ENCODE peak calls at places on chromosomes 16 and 17, in ten cellular contexts. E, Y, R, K, G, N, V, Q, W and L are unnamed samples.

GRCh38 chr17:51035436-51035835 is 85.2 kb downstream of the SPAG9 start:
- DNase-seq in K (no peak), Y (no peak), E (no peak), W (no peak), Q (no peak), R (no peak), N (no peak), G (no peak), V (peak; percentile 7), L (no peak)

GRCh38 chr17:58508341-58509067 is 5.9 kb downstream of the MTMR4 start:
- DNase-seq in Y (no peak), G (no peak), N (no peak), R (no peak), Q (no peak), E (no peak), V (no peak), W (no peak), K (peak; percentile 66), L (no peak)

GRCh38 chr17:59174671-59175070 is 19.1 kb downstream of the PRR11 start:
- DNase-seq in Q (no peak), V (no peak), E (no peak), R (no peak), G (no peak), K (no peak), W (no peak), Y (no peak), N (no peak), L (no peak)

GRCh38 chr16:63981639-63982038 is 1140.2 kb downstream of the CDH11 start:
- DNase-seq in R (no peak), Y (no peak), V (no peak), N (no peak), G (no peak), E (no peak), K (no peak), W (no peak), Q (no peak), L (no peak)

GRCh38 chr17:47850692-47851573 is at the start of gene SP6:
- DNase-seq in V (peak; percentile 34), K (peak; percentile 76), N (peak; percentile 85), Y (no peak), W (peak; percentile 63), Q (peak; percentile 85), R (no peak), G (peak; percentile 44), E (peak; percentile 91), L (peak; percentile 98)

GRCh38 chr16:51763072-51763658 is 612.1 kb upstream of the SALL1 start:
- DNase-seq in Y (no peak), Q (no peak), R (no peak), W (no peak), N (no peak), V (no peak), E (no peak), G (no peak), K (no peak), L (no peak)

GRCh38 chr17:81404557-81405165 is 9.4 kb downstream of the BAHCC1 start:
- DNase-seq in E (no peak), R (no peak), N (no peak), G (peak; percentile 57), Q (no peak), K (no peak), W (no peak), V (no peak), Y (no peak), L (no peak)

GRCh38 chr17:28433696-28434095 is 27.7 kb upstream of the SLC46A1 start:
- DNase-seq in V (no peak), G (no peak), N (no peak), W (no peak), E (no peak), Y (no peak), Q (no peak), R (no peak), K (no peak), L (no peak)

GRCh38 chr16:49462989-49463371 is 89.4 kb downstream of the C16orf78 start:
- DNase-seq in W (peak; percentile 6), Q (no peak), Y (peak; percentile 90), V (no peak), R (no peak), E (no peak), N (no peak), G (peak; percentile 7), K (no peak), L (no peak)

DNA sequence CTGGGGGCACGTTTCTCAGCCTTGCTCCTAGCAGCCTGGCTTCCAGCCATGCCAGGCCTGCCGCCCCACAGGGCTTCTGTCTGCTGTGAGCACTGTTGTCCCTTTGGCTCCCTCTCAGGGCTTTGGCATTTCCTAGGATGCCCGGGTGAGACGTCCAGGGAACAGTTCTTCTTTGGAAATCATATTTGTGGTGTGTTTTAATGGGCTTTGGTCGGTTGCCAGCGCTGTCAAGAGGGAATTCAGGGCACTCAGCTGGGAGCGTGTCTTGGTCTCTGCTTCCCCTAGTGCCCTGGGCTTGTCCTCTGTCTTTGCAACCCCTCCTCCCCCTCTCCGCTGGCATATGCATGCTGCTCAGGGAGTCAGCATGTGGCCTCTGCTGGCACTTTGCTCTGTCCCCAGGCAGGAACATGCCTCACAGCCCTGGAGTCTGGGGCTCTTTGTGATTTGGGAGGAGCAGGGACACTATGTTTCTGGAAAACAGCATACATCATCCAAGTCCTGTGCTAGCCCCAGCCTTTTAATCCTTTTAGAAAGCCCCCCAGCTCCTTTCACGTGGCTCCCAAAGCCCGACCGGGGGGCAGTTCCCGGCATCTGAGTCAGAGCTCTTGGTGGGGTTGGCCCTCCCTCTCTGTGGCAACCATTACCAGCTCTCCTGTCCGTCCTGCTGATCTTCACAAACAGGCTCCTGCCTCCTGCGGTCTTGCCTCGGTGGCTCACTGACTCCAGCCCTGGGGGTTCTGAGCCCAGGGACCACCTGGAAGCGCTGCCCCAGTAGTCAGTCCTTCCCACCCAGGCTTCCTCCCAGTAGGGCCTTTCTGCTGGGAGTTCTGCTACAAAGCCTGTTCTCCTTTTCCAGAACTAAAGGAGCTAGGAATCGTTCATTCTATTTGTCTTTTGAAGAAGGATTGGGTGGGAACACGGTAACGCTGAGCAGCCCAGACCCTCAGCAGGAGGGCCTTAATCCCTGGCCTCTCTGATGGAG is 26.7 kb downstream of the SAP30BP start:
- DNase-seq in R (no peak), E (peak; percentile 65), V (no peak), G (peak; percentile 91), Y (no peak), Q (peak; percentile 97), N (peak; percentile 84), K (peak; percentile 27), W (no peak), L (peak; percentile 75)
- TF ChIP-seq POLR2A in R (no peak), E (no peak), V (no peak), G (no peak), Y (no peak), Q (peak; percentile 9), N (no peak), K (no peak), W (no peak), L (peak; percentile 18)

DNA sequence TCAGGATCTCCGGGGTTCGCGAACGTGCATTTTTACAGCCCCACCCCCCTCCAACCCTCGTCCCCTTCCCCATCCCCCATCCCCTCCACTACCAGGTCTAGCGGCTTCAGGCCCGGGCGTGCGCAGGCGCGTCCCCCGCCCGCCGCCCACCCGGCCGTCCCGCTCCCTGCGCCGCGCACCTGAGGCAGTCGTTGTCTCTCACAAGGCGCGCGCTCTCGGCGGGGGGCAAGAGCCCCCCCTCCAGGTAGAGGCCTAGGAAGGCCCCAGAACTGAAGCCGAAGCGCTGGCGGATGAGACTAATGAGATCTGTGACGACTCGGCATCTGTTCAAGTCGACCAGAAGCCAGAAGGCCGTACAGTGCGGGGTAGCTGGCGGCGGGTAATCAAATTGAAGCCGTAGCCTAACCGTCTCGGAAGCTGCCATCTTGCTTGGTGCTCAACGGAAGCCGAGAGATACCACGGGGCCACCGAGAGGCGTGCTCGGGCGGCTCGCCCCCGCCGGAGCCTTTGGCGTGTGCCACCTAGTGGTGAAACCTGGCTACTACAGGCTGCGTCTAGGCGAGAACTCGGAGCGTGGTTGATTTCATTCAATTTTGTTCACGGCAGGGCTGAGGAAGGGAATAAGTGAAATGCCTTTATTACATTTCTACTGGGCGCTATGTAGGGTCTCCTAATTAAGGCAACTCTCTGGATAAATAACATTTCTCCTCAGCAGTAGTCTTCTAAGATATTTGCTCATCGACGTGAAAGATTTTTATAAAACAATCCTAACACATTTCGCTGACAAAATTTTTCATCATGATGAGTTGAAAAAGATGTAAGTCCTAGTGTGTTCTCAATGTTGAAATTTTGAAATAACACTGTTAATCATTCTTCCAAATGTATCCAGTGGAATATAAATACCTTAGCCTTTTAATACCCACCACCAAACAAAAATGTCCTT is at the start of gene COIL:
- DNase-seq in Q (peak; percentile 91), Y (no peak), N (peak; percentile 93), G (peak; percentile 94), E (peak; percentile 92), K (peak; percentile 94), W (peak; percentile 92), R (peak; percentile 84), V (peak; percentile 94), L (peak; percentile 92)
- TF ChIP-seq POLR2A in Q (peak; percentile 10), Y (no peak), N (no peak), G (peak; percentile 29), E (peak; percentile 69), K (peak; percentile 33), W (peak; percentile 31), R (peak; percentile 83), V (peak; percentile 61), L (peak; percentile 62)

DNA sequence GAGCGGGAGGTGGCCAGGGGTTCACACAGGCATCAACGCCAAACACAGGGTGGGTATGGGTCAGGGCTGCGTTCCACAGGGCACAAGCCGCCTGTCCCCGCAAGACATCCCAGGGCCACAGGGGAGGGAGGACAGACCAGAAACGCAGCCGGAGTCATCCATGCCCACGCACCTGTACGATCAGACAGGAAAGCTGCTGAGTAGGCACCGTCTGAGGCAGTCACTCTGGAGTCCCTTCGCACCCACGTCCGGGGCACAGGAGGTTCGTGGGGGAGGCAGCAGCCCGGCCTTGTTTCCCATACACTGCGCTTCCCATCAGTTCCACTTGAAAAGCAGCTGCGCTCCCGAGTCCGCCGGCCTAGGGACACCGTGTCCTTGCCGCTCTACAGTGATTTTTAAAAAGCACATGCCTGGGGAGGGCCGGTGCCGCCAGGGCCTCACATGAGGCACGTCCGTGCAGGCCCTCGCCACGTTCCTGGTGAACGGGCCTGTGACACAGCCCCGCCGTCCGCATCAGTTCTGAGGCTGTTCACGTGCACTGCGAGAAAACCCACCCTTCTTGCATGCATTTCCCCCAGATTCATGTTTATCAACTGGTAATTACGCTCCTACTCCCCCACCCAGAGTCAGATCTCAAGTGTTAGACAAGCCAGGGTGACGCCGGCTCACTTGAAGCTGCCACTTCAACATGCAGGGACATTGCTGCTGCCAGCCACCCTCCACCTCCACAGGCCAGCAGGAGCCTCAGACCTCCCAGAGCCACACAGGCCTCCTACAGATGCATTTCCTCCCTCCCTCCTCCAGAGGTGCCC is 34.8 kb downstream of the WDR45B start:
- DNase-seq in Q (peak; percentile 61), N (no peak), Y (no peak), V (no peak), K (no peak), E (no peak), G (peak; percentile 62), W (no peak), R (no peak), L (no peak)
- TF ChIP-seq POLR2A in Q (no peak), N (no peak), Y (no peak), V (no peak), K (no peak), E (no peak), G (no peak), W (no peak), R (no peak), L (no peak)

GRCh38 chr17:41666708-41667279 is 21.9 kb upstream of the EIF1 start:
- DNase-seq in G (peak; percentile 90), W (peak; percentile 86), N (peak; percentile 89), K (peak; percentile 88), R (peak; percentile 80), E (peak; percentile 96), Q (peak; percentile 67), Y (no peak), V (peak; percentile 79), L (peak; percentile 67)
- TF ChIP-seq POLR2A in G (no peak), W (no peak), N (no peak), K (no peak), R (no peak), E (no peak), Q (no peak), Y (no peak), V (no peak), L (peak; percentile 15)

GRCh38 chr16:19520861-19521331 is 1.0 kb downstream of the GDE1 start:
- DNase-seq in Y (no peak), W (no peak), Q (no peak), K (no peak), G (no peak), N (no peak), V (peak; percentile 47), E (no peak), R (no peak), L (no peak)
- TF ChIP-seq POLR2A in Y (no peak), W (no peak), Q (no peak), K (no peak), G (no peak), N (no peak), V (no peak), E (no peak), R (no peak), L (no peak)